ENCODE peak calls at places on chromosomes 16 and 17, in six cellular contexts. N is left lung, D is stomach, Q is neural progenitor cell, T is tibial artery, S is breast epithelium. H is an unnamed sample. For H3K4me1, the result is how much of the 10 kb centered on the place peaks cover.

GRCh38 chr16:25608002-25608401 is 83.8 kb upstream of the HS3ST4 start:
- DNase-seq in N (no peak), D (no peak), Q (no peak), T (no peak), S (no peak), H (no peak)

GRCh38 chr17:66930933-66931332 is 33.6 kb upstream of the CACNG4 start:
- DNase-seq in N (no peak), D (no peak), Q (no peak), T (no peak), S (no peak), H (no peak)

GRCh38 chr17:63646492-63646815 is 24.2 kb downstream of the MAP3K3 start:
- DNase-seq in N (no peak), D (no peak), Q (no peak), T (no peak), S (no peak), H (no peak)

GRCh38 chr16:48352648-48353347 is 32.4 kb downstream of the SIAH1 start:
- DNase-seq in N (no peak), D (no peak), Q (no peak), T (no peak), S (no peak), H (no peak)

GRCh38 chr17:71402661-71403141 is 718.1 kb upstream of the SOX9 start:
- DNase-seq in N (no peak), D (no peak), Q (no peak), T (no peak), S (no peak), H (no peak)

GRCh38 chr17:58352843-58353719 is 1.1 kb upstream of the SUPT4H1 start:
- DNase-seq in N (no peak), D (no peak), Q (peak), T (no peak), S (peak), H (peak)

GRCh38 chr16:84183572-84183875 is 3.3 kb downstream of the TAF1C start:
- DNase-seq in N (no peak), D (no peak), Q (no peak), T (no peak), S (no peak), H (no peak)

GRCh38 chr17:83200746-83201145 is 121.3 kb downstream of the METRNL start:
- DNase-seq in N (peak), D (no peak), Q (no peak), T (peak), S (peak), H (peak)

GRCh38 chr17:30921544-30922196 is at the start of gene ADAP2:
- DNase-seq in N (peak), D (peak), Q (peak), T (peak), S (peak), H (peak)

GRCh38 chr17:47730681-47731080 is 2.4 kb upstream of the TBX21 start:
- DNase-seq in N (no peak), D (no peak), Q (no peak), T (no peak), S (no peak), H (no peak)

GRCh38 chr16:54932737-54933254 is 2.1 kb downstream of the IRX5 start:
- DNase-seq in N (peak), D (no peak), Q (peak), T (no peak), S (no peak), H (no peak)

GRCh38 chr17:16432017-16432416 is 16.6 kb downstream of the TRPV2 start:
- DNase-seq in N (no peak), D (no peak), Q (no peak), T (no peak), S (no peak), H (no peak)

GRCh38 chr17:79091373-79091670 is 16.7 kb downstream of the ENGASE start:
- DNase-seq in N (no peak), D (no peak), Q (no peak), T (no peak), S (no peak), H (no peak)

GRCh38 chr16:67027046-67027445 is 1.9 kb upstream of the CBFB start:
- DNase-seq in N (no peak), D (no peak), Q (no peak), T (no peak), S (peak), H (no peak)

GRCh38 chr16:27777527-27777926 is 227.6 kb downstream of the KATNIP start:
- DNase-seq in N (peak), D (no peak), Q (no peak), T (no peak), S (no peak), H (no peak)

GRCh38 chr17:60435244-60436170 is 13.2 kb downstream of the CHCT1 start:
- DNase-seq in N (no peak), D (peak), Q (peak), T (peak), S (peak), H (peak)

GRCh38 chr16:86866986-86867722 is 288.8 kb downstream of the FOXL1 start:
- DNase-seq in N (no peak), D (no peak), Q (no peak), T (no peak), S (no peak), H (no peak)

GRCh38 chr16:23999663-24000062 is 163.9 kb downstream of the PRKCB start:
- DNase-seq in N (no peak), D (no peak), Q (no peak), T (no peak), S (no peak), H (no peak)

GRCh38 chr16:65782537-65783290 is 583.8 kb upstream of the CDH5 start:
- DNase-seq in N (no peak), D (no peak), Q (no peak), T (no peak), S (no peak), H (no peak)

GRCh38 chr17:77054926-77055325 is 85.8 kb upstream of the SEC14L1 start:
- DNase-seq in N (no peak), D (no peak), Q (peak), T (no peak), S (no peak), H (no peak)

GRCh38 chr17:75592364-75593020 is 4.9 kb downstream of the MYO15B start:
- DNase-seq in N (peak), D (no peak), Q (no peak), T (no peak), S (no peak), H (no peak)

GRCh38 chr16:4344659-4345438 is 6.3 kb downstream of the PAM16 start:
- DNase-seq in N (no peak), D (peak), Q (no peak), T (no peak), S (no peak), H (no peak)

GRCh38 chr16:4625617-4626159 is 1.1 kb downstream of the MGRN1 start:
- DNase-seq in N (no peak), D (no peak), Q (peak), T (no peak), S (no peak), H (no peak)

GRCh38 chr17:72164340-72164739 is 43.5 kb downstream of the SOX9 start:
- DNase-seq in N (no peak), D (no peak), Q (no peak), T (no peak), S (no peak), H (no peak)

GRCh38 chr16:46949216-46949892 is 24.1 kb downstream of the DNAJA2 start:
- DNase-seq in N (no peak), D (peak), Q (no peak), T (no peak), S (no peak), H (no peak)

GRCh38 chr16:66942981-66943380 is 7.7 kb downstream of the CES2 start:
- DNase-seq in N (peak), D (no peak), Q (no peak), T (no peak), S (no peak), H (peak)

GRCh38 chr17:66459811-66460270 is 157.4 kb downstream of the PRKCA start:
- DNase-seq in N (no peak), D (peak), Q (no peak), T (peak), S (no peak), H (peak)

GRCh38 chr17:27342059-27342458 is 48.1 kb downstream of the WSB1 start:
- DNase-seq in N (peak), D (no peak), Q (no peak), T (no peak), S (no peak), H (no peak)

GRCh38 chr17:57009737-57010445 is 32.0 kb downstream of the SCPEP1 start:
- DNase-seq in N (no peak), D (peak), Q (peak), T (peak), S (no peak), H (peak)

GRCh38 chr17:74605361-74605760 is 13.3 kb upstream of the CD300LD start:
- DNase-seq in N (no peak), D (no peak), Q (no peak), T (peak), S (peak), H (peak)

GRCh38 chr17:81509687-81510523 is 2.7 kb downstream of the ACTG1 start:
- DNase-seq in N (peak), D (no peak), Q (no peak), T (no peak), S (no peak), H (no peak)

GRCh38 chr16:75218256-75219076 is at the start of gene CTRB1:
- DNase-seq in N (no peak), D (no peak), Q (no peak), T (no peak), S (no peak), H (no peak)

GRCh38 chr17:37848690-37849616 is 75.3 kb upstream of the TBC1D3K start:
- DNase-seq in N (no peak), D (no peak), Q (no peak), T (no peak), S (no peak), H (no peak)

GRCh38 chr17:77218902-77219301 is 78.1 kb downstream of the SEC14L1 start:
- DNase-seq in N (no peak), D (no peak), Q (no peak), T (no peak), S (no peak), H (no peak)

GRCh38 chr17:51770031-51770759 is 388.3 kb downstream of the CA10 start:
- DNase-seq in N (no peak), D (no peak), Q (no peak), T (no peak), S (no peak), H (no peak)

GRCh38 chr17:16297367-16298139 is 55.7 kb downstream of the CENPV start:
- DNase-seq in N (no peak), D (no peak), Q (peak), T (no peak), S (no peak), H (no peak)

GRCh38 chr16:11354407-11354732 is 9.1 kb downstream of the RMI2 start:
- DNase-seq in N (no peak), D (no peak), Q (no peak), T (no peak), S (no peak), H (no peak)

GRCh38 chr16:11354733-11355574 is 9.7 kb downstream of the RMI2 start:
- DNase-seq in N (no peak), D (no peak), Q (no peak), T (no peak), S (no peak), H (no peak)

GRCh38 chr16:11358531-11358930 is 13.3 kb downstream of the RMI2 start:
- DNase-seq in N (no peak), D (no peak), Q (no peak), T (no peak), S (no peak), H (no peak)

GRCh38 chr16:11355862-11356261 is 10.6 kb downstream of the RMI2 start:
- DNase-seq in N (no peak), D (no peak), Q (no peak), T (no peak), S (no peak), H (no peak)

GRCh38 chr16:11356573-11357331 is 11.5 kb downstream of the RMI2 start:
- DNase-seq in N (peak), D (peak), Q (peak), T (peak), S (no peak), H (peak)
- TF ChIP-seq CTCF in N (peak), D (peak), Q (peak), T (peak), S (no peak), H (peak)

GRCh38 chr16:49528564-49529150 is 155.1 kb downstream of the C16orf78 start:
- DNase-seq in N (no peak), D (no peak), Q (no peak), T (no peak), S (no peak), H (peak)

GRCh38 chr16:49528035-49528434 is 154.4 kb downstream of the C16orf78 start:
- DNase-seq in N (no peak), D (no peak), Q (no peak), T (no peak), S (no peak), H (no peak)

GRCh38 chr16:49529646-49530045 is 156.0 kb downstream of the C16orf78 start:
- DNase-seq in N (no peak), D (no peak), Q (no peak), T (no peak), S (no peak), H (no peak)

GRCh38 chr16:49526966-49527365 is 153.4 kb downstream of the C16orf78 start:
- DNase-seq in N (no peak), D (no peak), Q (no peak), T (no peak), S (no peak), H (no peak)

GRCh38 chr16:49527621-49528020 is 154.0 kb downstream of the C16orf78 start:
- DNase-seq in N (no peak), D (no peak), Q (no peak), T (peak), S (no peak), H (no peak)
- H3K4me3 ChIP-seq in N (no peak), D (peak), Q (no peak), T (peak), S (peak), H (no peak)

GRCh38 chr16:68236804-68237242 is 896 bp upstream of the ESRP2 start:
- DNase-seq in N (peak), D (no peak), Q (peak), T (no peak), S (no peak), H (no peak)
- H3K4me1 ChIP-seq in N (half or more), D (half or more), Q (under half), T (under half), S (under half), H (under half)

DNA sequence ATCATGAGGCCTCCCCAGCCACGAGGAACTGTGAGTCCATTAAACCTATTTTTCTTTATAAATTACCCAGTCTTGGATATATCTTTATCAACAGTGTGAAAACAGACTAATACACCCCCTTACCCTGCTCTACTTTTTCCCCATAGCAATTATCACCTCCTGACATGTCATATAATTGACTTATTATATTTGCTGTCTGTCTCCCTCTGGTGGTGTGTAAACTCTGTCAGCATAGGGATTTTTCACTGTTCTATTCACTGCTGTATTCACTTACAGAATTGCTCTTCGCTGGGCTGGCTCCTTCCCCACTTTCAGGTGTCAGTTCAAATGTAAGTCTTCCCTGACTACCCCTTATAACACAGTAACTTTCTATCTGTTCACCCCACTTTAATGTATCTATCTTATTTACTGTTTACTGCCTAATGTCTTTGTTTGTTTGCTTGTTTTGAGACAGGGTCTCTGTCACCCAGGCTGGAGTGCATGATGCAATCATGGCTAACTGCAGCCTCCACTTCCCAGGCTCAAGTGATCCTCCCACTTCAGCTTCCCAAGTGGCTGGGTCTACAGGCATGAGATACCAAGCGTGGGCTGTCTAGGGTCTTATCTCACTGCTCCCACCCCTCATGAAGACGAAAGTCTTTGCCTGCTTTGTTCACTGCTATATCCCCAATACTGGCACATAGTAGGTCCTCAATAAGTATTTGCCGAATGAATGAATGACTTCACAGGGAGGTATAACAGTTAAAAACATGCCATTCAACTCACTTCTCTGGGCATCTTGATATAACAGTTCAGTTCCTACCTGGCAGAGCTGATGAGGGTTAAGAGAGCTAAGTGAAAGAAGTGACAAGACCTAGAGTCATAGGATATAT is 52.4 kb upstream of the CDH3 start:
- DNase-seq in N (no peak), D (no peak), Q (no peak), T (no peak), S (no peak), H (no peak)
- TF ChIP-seq CTCF in N (peak), D (no peak), Q (peak), T (no peak), S (no peak), H (no peak)

GRCh38 chr16:22205577-22206012 is 483 bp upstream of the EEF2K start:
- DNase-seq in N (no peak), D (no peak), Q (no peak), T (no peak), S (no peak), H (no peak)

GRCh38 chr16:22206013-22206846 is at the start of gene EEF2K:
- DNase-seq in N (peak), D (peak), Q (peak), T (peak), S (peak), H (peak)

GRCh38 chr16:22210285-22210684 is 4.2 kb downstream of the EEF2K start:
- DNase-seq in N (no peak), D (no peak), Q (no peak), T (no peak), S (no peak), H (no peak)

GRCh38 chr16:22206847-22207714 is 1.0 kb downstream of the EEF2K start:
- DNase-seq in N (peak), D (peak), Q (peak), T (peak), S (peak), H (peak)

GRCh38 chr16:22207715-22208360 is 1.8 kb downstream of the EEF2K start:
- DNase-seq in N (no peak), D (no peak), Q (no peak), T (no peak), S (no peak), H (no peak)
- H3K4me3 ChIP-seq in N (peak), D (peak), Q (peak), T (peak), S (peak), H (peak)

GRCh38 chr17:17844500-17844899 is 7.7 kb upstream of the SREBF1 start:
- DNase-seq in N (no peak), D (no peak), Q (no peak), T (no peak), S (no peak), H (no peak)

GRCh38 chr17:17842111-17842876 is 5.5 kb upstream of the SREBF1 start:
- DNase-seq in N (no peak), D (no peak), Q (no peak), T (no peak), S (no peak), H (no peak)

GRCh38 chr17:17844079-17844478 is 7.3 kb upstream of the SREBF1 start:
- DNase-seq in N (no peak), D (no peak), Q (no peak), T (no peak), S (no peak), H (no peak)

GRCh38 chr17:17841620-17842025 is 4.8 kb upstream of the SREBF1 start:
- DNase-seq in N (no peak), D (peak), Q (no peak), T (no peak), S (no peak), H (peak)

DNA sequence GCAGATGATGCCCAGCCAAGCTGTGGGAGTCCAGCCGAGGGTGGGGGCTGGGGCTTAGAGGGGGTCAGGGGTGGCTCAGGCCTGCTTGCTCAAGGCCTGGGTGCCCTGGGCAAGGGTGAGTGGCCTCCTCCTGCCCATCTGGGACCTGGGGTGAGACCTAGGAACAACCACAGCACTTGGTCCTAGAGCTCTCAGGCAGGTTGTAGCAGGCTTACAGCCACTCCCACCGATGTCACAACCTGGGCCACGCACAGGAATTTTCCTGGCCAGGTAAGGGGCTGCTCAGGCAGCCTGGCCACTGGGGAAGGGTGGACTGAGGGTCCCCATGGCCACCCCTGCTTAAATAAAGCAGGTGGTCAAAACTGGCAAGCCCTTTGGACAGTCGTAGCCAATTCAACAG is 6.3 kb upstream of the SREBF1 start:
- DNase-seq in N (no peak), D (no peak), Q (no peak), T (no peak), S (no peak), H (no peak)
- H3K4me1 ChIP-seq in N (half or more), D (under half), Q (under half), T (under half), S (under half), H (under half)

GRCh38 chr16:17367932-17368331 is 102.8 kb downstream of the XYLT1 start:
- DNase-seq in N (no peak), D (no peak), Q (peak), T (no peak), S (no peak), H (no peak)
- TF ChIP-seq CTCF in N (no peak), D (no peak), Q (peak), T (no peak), S (no peak), H (no peak)